ENCODE peak calls at places on chromosomes 6 and 20, in six cellular contexts. M, T, L, K, I and G are unnamed samples.

GRCh38 chr6:156832166-156832743 is 55.1 kb downstream of the ARID1B start:
- DNase-seq in T (no peak), M (no peak), K (peak; percentile 28), I (peak; percentile 16), L (peak; percentile 72), G (peak; percentile 32)

GRCh38 chr20:49914310-49915117 is 815 bp downstream of the SPATA2 start:
- DNase-seq in T (peak; percentile 36), K (peak; percentile 70), M (peak; percentile 39), L (no peak), I (no peak), G (peak; percentile 39)

GRCh38 chr6:33978593-33979150 is 167.2 kb downstream of the GRM4 start:
- DNase-seq in I (no peak), T (no peak), L (no peak), K (no peak), M (no peak), G (no peak)

GRCh38 chr20:53154540-53154939 is 182.4 kb downstream of the TSHZ2 start:
- DNase-seq in T (no peak), I (no peak), M (peak; percentile 60), L (peak; percentile 76), K (peak; percentile 81), G (no peak)

GRCh38 chr20:41352106-41352505 is 11.5 kb downstream of the LPIN3 start:
- DNase-seq in M (peak; percentile 23), T (no peak), L (no peak), I (no peak), K (no peak), G (no peak)

GRCh38 chr6:125406771-125407170 is 105.0 kb upstream of the HDDC2 start:
- DNase-seq in M (no peak), K (no peak), T (no peak), L (no peak), I (no peak), G (no peak)

GRCh38 chr6:11460837-11461661 is 76.5 kb upstream of the TMEM170B start:
- DNase-seq in L (no peak), K (no peak), I (no peak), T (peak; percentile 84), M (no peak), G (no peak)

GRCh38 chr6:104955491-104955890 is 1.4 kb upstream of the LIN28B start:
- DNase-seq in I (no peak), K (no peak), L (no peak), T (no peak), M (peak; percentile 80), G (no peak)

GRCh38 chr20:23161968-23162696 is 76.0 kb upstream of the CD93 start:
- DNase-seq in K (no peak), T (no peak), L (peak; percentile 71), I (no peak), M (no peak), G (peak; percentile 19)

GRCh38 chr6:84772428-84773132 is 8.2 kb upstream of the TBX18 start:
- DNase-seq in I (no peak), T (no peak), K (peak; percentile 37), L (no peak), M (no peak), G (no peak)

GRCh38 chr6:146851837-146852236 is 253.1 kb downstream of the ADGB start:
- DNase-seq in I (no peak), K (peak; percentile 94), L (peak; percentile 98), M (no peak), T (no peak), G (peak; percentile 44)

GRCh38 chr20:49747707-49748524 is 34.2 kb upstream of the B4GALT5 start:
- DNase-seq in M (peak; percentile 67), K (peak; percentile 78), T (no peak), I (no peak), L (peak; percentile 61), G (no peak)

GRCh38 chr6:129440691-129441090 is 269.3 kb downstream of the ARHGAP18 start:
- DNase-seq in K (no peak), L (peak; percentile 72), T (no peak), I (no peak), M (peak; percentile 27), G (no peak)

GRCh38 chr20:20780127-20780822 is 67.8 kb upstream of the RALGAPA2 start:
- DNase-seq in T (no peak), K (peak; percentile 41), I (no peak), L (no peak), M (no peak), G (peak; percentile 39)

GRCh38 chr6:24274441-24275083 is 83.3 kb downstream of the DCDC2 start:
- DNase-seq in K (peak; percentile 47), T (peak; percentile 15), L (peak; percentile 1), I (no peak), M (peak; percentile 14), G (peak; percentile 35)

GRCh38 chr6:55836481-55836880 is 38.9 kb downstream of the BMP5 start:
- DNase-seq in K (no peak), I (no peak), M (no peak), T (no peak), L (no peak), G (no peak)

GRCh38 chr6:37426058-37426944 is 6.7 kb upstream of the CMTR1 start:
- DNase-seq in K (no peak), M (peak; percentile 49), I (no peak), T (no peak), L (no peak), G (no peak)

GRCh38 chr20:16548073-16548672 is 25.1 kb downstream of the KIF16B start:
- DNase-seq in T (no peak), M (peak; percentile 69), K (peak; percentile 8), I (no peak), L (no peak), G (no peak)

GRCh38 chr6:14283600-14284235 is 166.1 kb downstream of the CD83 start:
- DNase-seq in M (no peak), K (no peak), L (no peak), T (no peak), I (no peak), G (no peak)

GRCh38 chr6:14286634-14287428 is 169.3 kb downstream of the CD83 start:
- DNase-seq in M (no peak), K (peak; percentile 16), L (no peak), T (no peak), I (no peak), G (peak; percentile 10)

GRCh38 chr6:14288910-14289309 is 171.3 kb downstream of the CD83 start:
- DNase-seq in L (no peak), M (no peak), K (peak; percentile 19), T (no peak), I (no peak), G (peak; percentile 20)

GRCh38 chr6:14284969-14285368 is 167.4 kb downstream of the CD83 start:
- DNase-seq in T (no peak), K (no peak), L (no peak), M (no peak), I (no peak), G (no peak)

GRCh38 chr6:14286144-14286543 is 168.6 kb downstream of the CD83 start:
- DNase-seq in T (no peak), K (peak; percentile 86), I (peak; percentile 35), L (peak; percentile 90), M (no peak), G (peak; percentile 85)
- H2AFZ ChIP-seq in T (no peak overlapping the region), K (peak overlapping the region; percentile 8), I (peak overlapping the region; percentile 44), L (no peak overlapping the region), M (no peak overlapping the region), G (peak overlapping the region; percentile 78)

DNA sequence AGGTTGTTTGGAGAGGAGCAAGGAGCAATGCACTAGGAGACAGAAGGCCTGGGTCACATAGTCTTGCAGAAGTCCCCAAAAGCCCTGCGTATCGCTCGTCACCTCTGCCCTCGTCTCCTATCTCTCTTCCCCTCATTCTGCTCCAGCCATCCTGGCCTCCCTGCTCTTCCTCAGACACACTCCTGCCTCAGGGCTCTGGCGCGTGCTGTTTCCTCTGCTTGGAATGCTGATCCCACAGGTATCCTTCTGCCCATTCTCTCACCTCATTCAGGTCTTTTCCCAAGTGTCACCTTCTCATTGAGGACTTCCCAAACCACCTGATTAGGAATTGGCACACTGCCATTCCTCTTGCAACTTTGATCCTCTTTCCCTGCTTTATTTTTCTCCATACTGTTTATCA is 9.0 kb upstream of the SLC2A10 start:
- DNase-seq in L (no peak), I (no peak), K (no peak), T (no peak), M (no peak), G (no peak)
- H3K4me1 ChIP-seq in L (no peaks in the 10 kb centered on the region), I (peaks cover 5% of the 10 kb centered on the region), K (peaks cover 8% of the 10 kb centered on the region), T (peaks cover 9% of the 10 kb centered on the region), M (peaks cover 5% of the 10 kb centered on the region), G (peaks cover 13% of the 10 kb centered on the region)

DNA sequence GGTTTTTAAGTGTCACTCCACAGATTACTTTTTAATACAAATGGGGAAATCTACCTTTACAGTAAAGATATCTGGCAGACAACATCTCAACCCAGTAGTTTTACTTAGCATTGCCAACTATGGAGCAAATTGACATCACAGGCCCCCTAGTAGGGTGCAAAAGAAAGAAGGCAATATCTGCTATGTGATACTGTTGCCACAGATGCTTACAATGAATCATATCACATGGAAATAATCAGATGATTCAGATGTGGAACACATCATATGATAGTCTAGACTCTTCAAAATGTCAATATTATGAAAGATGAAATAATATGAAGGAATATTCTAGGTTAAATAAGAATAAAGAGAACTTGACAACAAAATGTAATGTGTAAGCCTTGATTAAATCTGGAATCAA is 322.5 kb downstream of the BMP2 start:
- DNase-seq in L (no peak), K (no peak), I (no peak), M (no peak), T (no peak), G (no peak)
- H2AFZ ChIP-seq in L (no peak overlapping the region), K (no peak overlapping the region), I (no peak overlapping the region), M (no peak overlapping the region), T (no peak overlapping the region), G (no peak overlapping the region)

DNA sequence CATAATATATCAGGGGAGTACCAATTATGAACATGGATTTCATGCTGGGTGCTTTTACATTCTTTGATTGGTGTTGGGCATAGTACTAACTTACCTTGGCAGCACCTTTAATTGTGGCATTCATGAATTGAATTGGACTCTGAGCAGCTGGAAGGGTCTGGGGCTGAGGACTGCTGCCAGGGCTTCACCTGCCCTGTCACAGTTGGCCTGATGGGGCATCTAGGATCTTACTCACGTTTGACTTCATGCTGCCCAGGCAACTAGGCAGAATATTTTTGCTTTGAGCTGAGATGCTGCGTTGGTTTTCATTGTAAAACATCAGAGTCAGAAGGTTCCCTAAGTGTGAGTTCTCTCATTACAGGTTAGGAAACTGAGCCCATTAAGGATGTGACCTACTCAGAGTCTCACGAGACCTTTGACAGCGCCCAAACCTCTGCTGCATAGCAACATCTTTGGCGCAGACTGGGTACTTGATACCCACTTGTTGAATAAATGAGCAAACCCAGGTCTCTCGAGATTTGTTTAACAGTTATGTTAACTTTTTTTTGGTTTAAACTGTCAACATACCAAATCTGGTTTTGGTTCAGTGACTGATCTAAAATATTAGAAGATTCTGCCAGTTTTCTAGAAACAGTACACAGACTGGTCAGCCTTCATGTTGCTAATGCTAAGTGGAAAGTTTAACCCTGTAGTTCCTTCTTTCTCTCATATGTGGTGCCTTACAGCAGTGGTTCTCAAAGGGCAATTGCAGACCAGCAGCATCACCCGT is 104.9 kb downstream of the TCP11 start:
- DNase-seq in T (no peak), M (no peak), K (no peak), L (no peak), I (no peak), G (no peak)
- H3K4me1 ChIP-seq in T (no peaks in the 10 kb centered on the region), M (no peaks in the 10 kb centered on the region), K (peaks cover 20% of the 10 kb centered on the region), L (no peaks in the 10 kb centered on the region), I (no peaks in the 10 kb centered on the region), G (peaks cover 7% of the 10 kb centered on the region)